ENCODE peak calls at places on chromosomes 1 and 21, in five cellular contexts. Y is GM23248, A is GM12878, I is IMR-90, Q is kidney. W is an unnamed sample.

GRCh38 chr1:208270679-208271111 is 26.5 kb upstream of the PLXNA2 start:
- DNase-seq in A (no peak), Y (no peak), Q (no peak), I (no peak), W (peak)

GRCh38 chr1:36864182-36865079 is 169.9 kb downstream of the GRIK3 start:
- DNase-seq in I (no peak), A (no peak), Y (no peak), Q (peak), W (peak)

GRCh38 chr1:183093821-183094287 is 70.6 kb downstream of the LAMC1 start:
- DNase-seq in Y (peak), Q (no peak), I (peak), A (no peak), W (peak)

GRCh38 chr1:23530089-23530749 is 814 bp downstream of the E2F2 start:
- DNase-seq in Q (no peak), I (no peak), A (no peak), Y (no peak), W (no peak)

GRCh38 chr1:51671527-51672325 is 54.8 kb downstream of the OSBPL9 start:
- DNase-seq in Q (no peak), A (no peak), I (peak), Y (peak), W (peak)

GRCh38 chr1:210647406-210648333 is 319.0 kb downstream of the HHAT start:
- DNase-seq in A (no peak), Q (no peak), I (peak), Y (peak), W (no peak)

GRCh38 chr1:208997726-208998312 is 585.7 kb upstream of the CAMK1G start:
- DNase-seq in A (no peak), Q (no peak), Y (peak), I (no peak), W (peak)

GRCh38 chr1:200628223-200628868 is 7.8 kb upstream of the KIF14 start:
- DNase-seq in Q (no peak), A (peak), Y (no peak), I (no peak), W (no peak)

GRCh38 chr1:25728301-25728935 is 71.6 kb upstream of the SELENON start:
- DNase-seq in I (no peak), A (no peak), Q (no peak), Y (no peak), W (no peak)

GRCh38 chr1:25729045-25729444 is 70.9 kb upstream of the SELENON start:
- DNase-seq in Q (no peak), I (no peak), Y (no peak), A (no peak), W (no peak)

GRCh38 chr1:25727026-25727818 is 72.8 kb upstream of the SELENON start:
- DNase-seq in I (peak), Q (no peak), A (no peak), Y (no peak), W (no peak)

GRCh38 chr1:25729774-25730173 is 70.2 kb upstream of the SELENON start:
- DNase-seq in A (no peak), Y (no peak), Q (no peak), I (no peak), W (no peak)

GRCh38 chr1:25727819-25728286 is 72.1 kb upstream of the SELENON start:
- DNase-seq in Q (peak), Y (peak), A (no peak), I (peak), W (peak)
- H3K27ac ChIP-seq in Q (peak), Y (no peak), A (no peak), I (peak), W (no peak)

DNA sequence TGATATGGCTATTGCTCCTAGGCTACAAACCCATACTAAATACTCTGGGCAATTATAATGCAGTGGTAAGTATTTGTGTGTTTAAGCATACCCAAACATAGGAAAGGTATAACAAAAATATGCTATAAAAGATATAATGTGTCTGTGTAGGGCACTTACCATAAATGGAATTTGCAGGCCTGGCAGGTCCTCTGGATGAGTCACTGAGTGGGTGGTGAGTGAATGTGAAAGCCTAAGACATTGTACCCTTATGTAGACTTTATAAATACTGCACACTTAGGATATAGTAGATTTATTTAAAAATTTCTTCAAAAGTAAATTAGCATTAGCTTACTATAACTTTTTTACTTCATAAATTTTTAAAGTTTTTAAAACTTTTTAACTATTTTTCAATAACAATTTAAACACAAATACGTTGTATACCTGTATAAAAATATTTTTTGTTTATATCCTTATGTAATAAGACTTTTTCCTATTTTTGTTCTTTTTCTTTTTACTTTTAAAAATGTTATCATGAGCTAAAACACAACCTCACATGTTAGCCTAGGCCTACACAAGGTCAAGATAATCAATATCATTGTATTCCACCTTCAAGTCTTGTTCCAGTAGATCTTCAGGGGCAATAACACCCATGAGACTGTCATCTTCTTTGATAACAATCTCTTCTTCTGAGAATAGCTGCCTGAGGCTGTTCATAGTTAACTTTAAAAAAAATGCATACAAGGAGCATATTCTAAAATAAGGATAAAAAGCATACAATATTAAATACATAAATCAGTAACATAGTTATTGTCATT is 306.3 kb upstream of the RGS18 start:
- DNase-seq in Y (no peak), A (no peak), I (peak), Q (no peak), W (no peak)
- H3K9ac ChIP-seq in Y (no peak), A (no peak), I (no peak), Q (no peak), W (no peak)

DNA sequence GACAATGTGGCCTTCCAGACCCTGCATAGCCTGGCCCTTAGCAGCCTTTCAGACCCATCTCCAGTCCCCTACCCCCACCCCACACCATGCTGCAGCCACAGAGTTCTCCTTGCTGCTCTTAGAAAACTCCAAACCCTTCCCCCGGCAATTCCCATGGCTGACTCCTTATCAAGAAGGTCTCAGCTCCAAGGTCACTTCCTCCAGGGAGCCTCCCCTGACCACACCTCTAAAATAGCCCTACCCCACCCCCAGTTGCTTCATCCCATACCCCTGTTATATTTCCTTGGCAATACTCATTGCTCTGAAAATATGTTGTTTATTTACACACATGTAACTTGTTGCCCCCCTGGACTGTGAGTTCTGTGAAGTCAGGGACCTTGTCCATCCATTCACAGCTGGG is 4.3 kb upstream of the ADGRB2 start:
- DNase-seq in A (no peak), Y (no peak), I (no peak), Q (no peak), W (no peak)
- H3K27ac ChIP-seq in A (no peak), Y (no peak), I (no peak), Q (no peak), W (no peak)

GRCh38 chr1:26336477-26337205 is 17.3 kb downstream of the CRYBG2 start:
- DNase-seq in A (no peak), Q (peak), I (no peak), Y (peak), W (peak)
- H3K9ac ChIP-seq in A (no peak), Q (no peak), I (no peak), Y (no peak), W (peak)

DNA sequence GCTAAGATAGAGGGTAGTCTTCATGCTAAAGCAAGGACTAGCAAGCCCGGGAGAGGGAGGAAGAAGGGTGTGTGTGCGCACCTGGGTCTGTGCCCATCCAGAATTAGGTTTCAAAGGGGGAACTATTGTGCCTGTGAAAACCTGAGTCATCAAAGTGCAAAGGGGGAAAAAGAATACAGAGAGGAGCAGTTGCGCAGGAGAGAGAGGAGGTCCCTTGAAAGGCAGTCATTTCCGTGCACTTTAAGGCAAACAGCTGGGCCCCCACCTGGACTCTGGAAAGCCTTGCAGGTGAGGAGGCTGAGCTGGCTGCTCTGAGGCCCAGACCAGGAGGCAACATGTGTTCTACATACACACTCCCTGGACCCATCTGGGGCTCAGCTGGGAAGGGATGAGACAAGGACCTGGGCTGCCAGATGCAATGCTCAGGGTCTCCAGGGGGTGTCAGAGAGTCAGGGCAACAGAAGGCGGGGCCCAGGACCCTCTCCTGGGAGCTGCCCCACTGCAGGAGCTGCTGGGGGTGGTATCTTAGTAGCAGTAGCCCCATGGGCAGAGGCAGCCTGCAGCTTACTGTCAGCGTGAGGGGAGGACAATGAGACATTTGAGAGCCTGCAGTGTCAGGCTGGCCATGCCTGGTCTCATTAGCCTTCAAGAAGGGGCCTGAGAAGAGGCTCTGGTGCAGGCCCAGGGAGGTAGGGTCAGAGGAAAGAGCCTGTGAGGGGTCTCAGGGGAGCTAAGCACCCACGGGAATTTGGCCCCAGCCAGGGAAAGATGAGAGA is 14.3 kb downstream of the PROK1 start:
- DNase-seq in A (no peak), Y (no peak), Q (peak), I (no peak), W (peak)
- H3K27ac ChIP-seq in A (no peak), Y (no peak), Q (no peak), I (no peak), W (no peak)

GRCh38 chr1:55131801-55132200 is 83.4 kb downstream of the USP24 start:
- DNase-seq in Y (peak), I (peak), A (no peak), Q (no peak), W (no peak)
- H3K9ac ChIP-seq in Y (no peak), I (no peak), A (no peak), Q (no peak), W (no peak)

DNA sequence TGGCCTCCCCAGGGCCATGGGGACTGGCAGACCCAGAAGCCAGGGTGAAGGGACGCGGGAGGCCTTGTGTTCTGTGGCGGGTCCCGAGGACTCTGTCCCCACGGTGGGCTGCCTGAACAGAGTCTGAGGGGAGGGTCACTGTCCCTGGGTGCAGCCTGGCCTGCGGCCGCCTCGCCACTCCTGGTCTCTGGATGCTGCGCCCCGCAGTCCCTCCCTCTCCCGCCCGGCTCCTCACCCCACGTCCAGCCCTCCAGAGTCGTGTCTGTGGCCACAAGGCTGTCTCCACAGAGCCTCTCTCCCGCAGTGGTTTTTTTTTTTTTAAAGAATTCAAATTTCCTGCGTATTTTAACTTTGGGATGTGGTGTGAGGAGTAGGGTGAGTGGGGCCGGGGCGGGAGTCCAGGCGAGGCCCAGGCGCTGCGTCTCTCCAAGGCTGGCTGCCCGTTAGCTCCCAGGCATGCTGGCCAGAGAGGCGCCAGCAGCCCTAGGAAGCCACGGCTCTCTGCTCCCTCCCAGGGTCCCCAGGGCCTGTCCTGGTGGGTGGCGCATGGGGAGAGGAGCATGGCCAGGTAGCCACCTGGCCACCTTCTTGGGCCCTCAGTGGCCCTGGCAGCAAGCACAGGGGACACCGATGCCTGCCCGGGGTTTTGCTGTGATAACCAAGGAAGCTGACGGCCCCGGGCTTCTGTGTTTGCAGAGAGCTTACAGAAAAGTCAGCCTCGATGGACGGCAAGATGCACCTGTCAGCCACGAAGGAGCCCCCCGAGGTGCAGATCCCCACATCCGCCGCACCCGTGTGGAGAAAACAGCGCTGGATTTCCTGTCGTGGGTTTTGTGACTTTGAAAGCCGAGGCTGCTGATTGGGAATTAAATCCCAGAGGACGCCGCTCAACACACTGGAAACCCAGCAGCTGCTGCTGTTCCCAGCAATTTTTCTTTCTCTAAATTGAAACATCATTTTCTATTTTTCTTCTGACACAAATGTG is 72.8 kb downstream of the MORN1 start:
- DNase-seq in Q (no peak), A (no peak), Y (no peak), I (no peak), W (no peak)
- H3K27ac ChIP-seq in Q (no peak), A (no peak), Y (no peak), I (no peak), W (no peak)

DNA sequence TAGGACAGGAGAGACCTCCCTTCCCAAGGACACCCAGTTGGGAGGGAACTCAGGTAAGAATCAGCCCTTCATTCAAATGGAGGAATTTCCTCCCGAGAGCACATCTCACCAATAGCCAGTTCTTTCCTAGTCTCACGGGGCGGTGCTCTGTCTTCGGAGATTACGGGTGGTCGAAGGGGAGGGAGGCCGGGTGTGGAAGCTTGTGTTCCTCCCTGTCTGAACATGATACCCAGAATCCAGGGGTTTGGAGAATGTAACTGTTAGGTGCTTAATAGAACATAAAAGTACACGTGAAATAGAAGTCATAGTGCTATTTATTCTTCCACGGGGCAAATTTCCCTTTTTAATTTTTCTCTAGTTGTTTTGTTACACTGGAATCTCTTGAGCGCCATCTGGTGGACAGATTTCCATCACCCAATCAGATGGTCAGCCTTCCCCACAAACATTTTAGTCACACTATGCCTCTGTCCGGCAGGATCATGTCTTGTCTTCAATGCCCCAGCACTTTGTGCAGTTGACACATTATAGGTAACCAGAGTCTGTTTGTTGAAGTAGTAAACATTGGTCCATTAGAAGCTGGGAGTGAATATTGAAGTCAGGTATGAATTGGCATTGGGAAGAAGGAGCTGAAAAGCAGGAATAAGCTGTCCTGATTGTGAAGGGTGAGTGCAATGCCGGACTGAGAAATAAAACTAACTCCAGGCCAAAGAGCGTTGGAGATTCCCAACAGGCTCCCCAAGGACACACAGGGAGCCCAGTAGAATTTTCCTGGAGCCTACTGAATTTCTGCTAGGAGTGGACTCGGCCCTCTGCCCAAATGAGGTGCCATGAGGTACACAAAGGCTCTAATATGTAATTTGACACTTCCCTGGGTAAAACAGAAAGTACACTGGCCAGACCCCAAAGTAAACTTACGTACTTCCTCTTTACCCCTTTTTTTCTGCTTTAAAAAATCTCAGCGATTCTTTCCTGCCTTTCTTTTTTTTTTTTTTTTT is 27.6 kb upstream of the ZNF697 start:
- DNase-seq in A (peak), I (peak), Y (peak), Q (no peak), W (peak)
- H3K9ac ChIP-seq in A (no peak), I (peak), Y (peak), Q (peak), W (peak)

DNA sequence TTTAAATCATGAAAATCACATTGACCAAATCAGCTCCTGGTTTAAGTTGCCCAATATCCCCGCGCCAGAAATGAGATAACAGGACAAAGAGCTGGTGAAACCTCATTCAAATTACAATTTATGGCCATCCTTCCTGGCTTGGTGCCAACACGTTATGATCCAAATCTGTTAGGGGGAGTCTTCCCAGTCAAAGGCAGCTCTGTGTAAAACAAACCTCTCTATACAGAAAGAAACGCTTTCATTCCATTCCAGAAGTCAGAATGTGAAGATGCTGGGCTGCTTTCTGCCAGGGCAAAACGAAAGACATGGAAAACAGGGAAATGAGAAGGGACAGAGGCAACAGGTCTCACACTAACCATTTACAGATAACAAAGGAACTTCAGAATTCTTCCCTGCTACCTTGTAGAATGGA is 53.5 kb upstream of the TIAM1 start:
- DNase-seq in I (no peak), Q (no peak), A (no peak), Y (no peak), W (no peak)
- H3K27ac ChIP-seq in I (no peak), Q (no peak), A (no peak), Y (no peak), W (no peak)

DNA sequence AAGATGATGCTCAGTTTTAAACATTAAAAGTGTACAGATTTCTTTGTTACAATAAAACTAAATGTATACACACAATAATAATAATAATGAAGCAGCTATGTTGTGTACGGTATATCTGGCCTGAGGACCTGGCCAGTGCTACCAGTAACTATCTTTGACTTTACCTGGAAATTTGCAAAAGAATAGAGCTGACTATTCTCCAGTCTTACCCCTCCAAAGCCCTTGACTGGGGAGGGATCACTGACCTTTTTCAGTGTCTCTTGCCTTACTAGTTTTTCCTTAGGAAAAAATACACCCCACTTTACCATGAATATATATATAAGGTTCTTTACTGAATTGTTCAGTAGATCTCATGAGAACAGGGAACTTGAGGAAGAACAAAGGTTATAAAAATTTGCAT is 24.8 kb upstream of the SLAMF1 start:
- DNase-seq in Q (no peak), A (no peak), Y (no peak), I (no peak), W (no peak)
- H3K9ac ChIP-seq in Q (no peak), A (no peak), Y (no peak), I (no peak), W (no peak)